ENCODE peak calls at places on chromosomes 13 and 19, in five cellular contexts. S is neural crest cell, P is nephron progenitor cell, T is foreskin fibroblast, L is hepatocyte. W is an unnamed sample.

GRCh38 chr19:4567584-4568071 is 8.1 kb upstream of the SEMA6B start:
- DNase-seq in S (peak), T (no peak), L (peak), P (peak), W (peak)

GRCh38 chr13:108897955-108898354 is 268.5 kb downstream of the MYO16 start:
- DNase-seq in P (no peak), S (no peak), L (no peak), T (no peak), W (no peak)

GRCh38 chr13:66974889-66975288 is 255.2 kb downstream of the PCDH9 start:
- DNase-seq in T (no peak), S (no peak), P (no peak), L (no peak), W (no peak)

GRCh38 chr19:46571495-46571894 is 29.6 kb upstream of the CALM3 start:
- DNase-seq in L (peak), P (peak), T (peak), S (peak), W (peak)

GRCh38 chr13:65497265-65497664 is 1732.9 kb downstream of the PCDH9 start:
- DNase-seq in S (no peak), T (peak), L (no peak), P (no peak), W (peak)

GRCh38 chr13:36530861-36531590 is 98.7 kb downstream of the CCNA1 start:
- DNase-seq in L (no peak), P (no peak), T (no peak), S (no peak), W (no peak)

GRCh38 chr19:29277107-29277506 is 64.2 kb upstream of the UQCRFS1 start:
- DNase-seq in T (no peak), P (peak), S (no peak), L (no peak), W (no peak)

GRCh38 chr13:104980571-104980970 is 1554.9 kb downstream of the EFNB2 start:
- DNase-seq in L (no peak), S (no peak), P (no peak), T (no peak), W (no peak)

GRCh38 chr19:14450168-14450874 is 17.2 kb downstream of the PKN1 start:
- DNase-seq in T (no peak), P (peak), S (no peak), L (peak), W (peak)

GRCh38 chr13:48902421-48902820 is 73.3 kb upstream of the FNDC3A start:
- DNase-seq in P (no peak), L (peak), T (peak), S (no peak), W (no peak)

GRCh38 chr13:87122551-87122950 is 548.6 kb upstream of the SLITRK5 start:
- DNase-seq in S (no peak), T (no peak), P (no peak), L (no peak), W (no peak)

GRCh38 chr13:40236566-40237168 is 429.8 kb downstream of the FOXO1 start:
- DNase-seq in T (peak), L (peak), S (no peak), P (no peak), W (no peak)

GRCh38 chr19:15248106-15248505 is 15.9 kb upstream of the EPHX3 start:
- DNase-seq in P (no peak), L (no peak), S (no peak), T (no peak), W (no peak)

GRCh38 chr19:58033741-58034475 is at the start of gene ZSCAN1:
- DNase-seq in P (peak), L (peak), S (peak), T (peak), W (no peak)

GRCh38 chr19:277581-278165 is 13.5 kb downstream of the PLPP2 start:
- DNase-seq in P (peak), T (no peak), S (peak), L (peak), W (no peak)

GRCh38 chr13:113975416-113975815 is 1.5 kb upstream of the C13orf46 start:
- DNase-seq in S (no peak), P (no peak), T (no peak), L (no peak), W (no peak)

GRCh38 chr19:52987221-52987620 is 24.5 kb upstream of the ZNF816 start:
- DNase-seq in L (no peak), S (no peak), P (no peak), T (no peak), W (no peak)

DNA sequence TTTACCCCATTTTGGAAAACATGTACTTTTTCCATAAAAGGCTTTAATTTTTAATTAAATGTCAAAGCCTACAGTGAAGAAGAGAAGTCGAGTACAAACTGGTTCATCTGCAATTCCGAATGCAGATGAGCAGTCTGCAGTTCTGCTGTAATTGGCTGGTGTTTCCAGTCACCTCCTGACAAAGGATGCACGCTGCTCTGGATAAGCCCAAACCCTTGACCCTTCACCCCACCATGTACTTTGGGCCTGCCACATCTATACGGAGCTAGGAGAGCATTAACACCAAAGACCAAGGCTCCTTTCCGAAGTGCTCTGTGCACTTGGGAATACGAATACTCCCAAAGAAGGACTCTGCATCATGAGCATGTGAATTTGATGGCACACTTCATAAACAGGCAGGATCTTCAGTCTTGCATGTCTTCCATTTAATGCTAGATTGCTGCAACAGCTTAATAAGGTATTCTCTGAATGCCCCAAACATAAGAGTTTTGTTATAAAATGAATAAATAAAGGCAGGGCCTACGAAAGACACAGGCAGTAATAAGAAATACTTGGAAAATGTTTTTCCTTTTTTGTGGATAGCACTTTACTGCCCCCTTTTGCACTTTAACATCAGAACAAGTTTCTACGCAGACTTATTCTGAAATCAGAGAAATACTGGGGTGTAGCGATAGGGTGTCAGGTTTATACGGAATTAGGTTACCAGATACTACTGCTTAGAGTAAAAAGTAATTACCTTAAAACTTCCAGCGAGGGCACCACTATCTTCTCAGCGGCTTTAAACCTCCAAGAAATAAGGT is 15.1 kb downstream of the EFNB2 start:
- DNase-seq in L (no peak), T (peak), P (no peak), S (no peak), W (peak)
- TF ChIP-seq CTCF in L (peak), T (peak), P (no peak), S (peak), W (peak)

GRCh38 chr13:97588993-97589392 is 155.0 kb downstream of the RAP2A start:
- DNase-seq in T (no peak), P (no peak), S (no peak), L (no peak), W (no peak)
- TF ChIP-seq CTCF in T (no peak), P (no peak), S (no peak), L (no peak), W (peak)

GRCh38 chr13:33281951-33282595 is 3.5 kb downstream of the STARD13 start:
- DNase-seq in T (peak), P (no peak), S (no peak), L (no peak), W (peak)

GRCh38 chr13:33285420-33286124 is at the start of gene STARD13:
- DNase-seq in T (peak), L (peak), P (peak), S (peak), W (peak)

GRCh38 chr13:33284916-33285315 is 639 bp downstream of the STARD13 start:
- DNase-seq in L (peak), P (no peak), S (no peak), T (no peak), W (no peak)

GRCh38 chr13:33284016-33284415 is 1.5 kb downstream of the STARD13 start:
- DNase-seq in S (no peak), P (no peak), L (no peak), T (no peak), W (peak)

GRCh38 chr13:33283195-33283910 is 2.2 kb downstream of the STARD13 start:
- DNase-seq in L (no peak), P (no peak), T (no peak), S (no peak), W (no peak)
- TF ChIP-seq CTCF in L (no peak), P (no peak), T (no peak), S (no peak), W (no peak)

GRCh38 chr19:48806518-48806817 is 4.4 kb downstream of the BCAT2 start:
- DNase-seq in S (peak), L (no peak), P (peak), T (no peak), W (no peak)

GRCh38 chr19:48806818-48807589 is 3.8 kb downstream of the BCAT2 start:
- DNase-seq in L (peak), T (no peak), S (no peak), P (peak), W (peak)

GRCh38 chr19:48805452-48805851 is 5.4 kb downstream of the BCAT2 start:
- DNase-seq in S (no peak), L (no peak), T (no peak), P (no peak), W (no peak)

GRCh38 chr19:48810151-48810550 is 678 bp downstream of the BCAT2 start:
- DNase-seq in T (no peak), S (no peak), P (no peak), L (peak), W (no peak)

DNA sequence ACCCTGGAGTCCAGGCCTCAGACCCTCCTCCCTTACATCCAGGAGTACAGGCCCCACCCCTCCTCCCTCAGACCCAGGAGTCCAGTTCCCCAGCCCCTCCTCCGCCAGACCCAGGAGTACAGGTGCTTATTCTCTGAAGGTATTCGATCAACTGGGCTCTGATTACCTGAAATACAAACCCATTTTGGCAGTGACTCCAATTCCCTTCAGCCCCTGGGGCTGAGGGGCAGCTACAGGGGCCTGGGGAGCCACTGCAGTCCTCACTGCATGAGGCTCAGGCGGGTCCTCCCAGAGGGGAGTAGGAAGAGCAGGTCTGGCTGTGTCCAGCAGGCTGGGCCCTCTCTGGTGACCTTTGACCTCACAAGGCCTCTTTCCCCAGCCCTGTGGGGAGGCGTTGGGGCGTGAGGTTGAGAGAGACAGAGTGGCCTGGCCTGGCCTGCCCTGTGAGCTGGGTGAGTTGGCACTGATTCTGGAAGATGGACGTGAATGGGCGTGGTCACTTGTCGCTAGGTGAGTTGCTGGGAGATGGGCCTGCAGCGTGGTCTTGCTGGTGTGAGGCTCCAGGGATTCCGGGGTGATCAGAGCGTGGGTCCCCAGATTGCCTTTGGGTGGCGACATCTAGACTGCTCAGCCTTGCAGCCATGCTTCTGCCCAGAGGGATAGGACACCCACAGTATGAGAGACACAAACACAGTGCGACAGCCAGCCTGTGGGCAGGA is 3.1 kb downstream of the BCAT2 start:
- DNase-seq in T (no peak), L (peak), P (peak), S (no peak), W (no peak)
- TF ChIP-seq CTCF in T (no peak), L (no peak), P (no peak), S (no peak), W (peak)

GRCh38 chr19:10964903-10965302 is 4.1 kb downstream of the SMARCA4 start:
- DNase-seq in L (no peak), S (no peak), P (no peak), T (no peak), W (no peak)
- TF ChIP-seq CTCF in L (no peak), S (peak), P (no peak), T (no peak), W (peak)

GRCh38 chr13:99642006-99642405 is 140.7 kb downstream of the TM9SF2 start:
- DNase-seq in P (no peak), T (no peak), L (no peak), S (no peak), W (no peak)
- TF ChIP-seq CTCF in P (no peak), T (no peak), L (no peak), S (no peak), W (no peak)

GRCh38 chr13:94548382-94549240 is 47.3 kb downstream of the TGDS start:
- DNase-seq in L (peak), P (no peak), S (no peak), T (peak), W (no peak)
- TF ChIP-seq CTCF in L (peak), P (no peak), S (peak), T (no peak), W (peak)